ENCODE peak calls at places on chromosomes 11 and 22, in four cellular contexts. M is CD4-positive, CD25-positive, alpha-beta regulatory T cell; K is adrenal gland; G is esophagus squamous epithelium. P is an unnamed sample. For H3K4me1, the result is how much of the 10 kb centered on the place peaks cover.

GRCh38 chr22:24434472-24435322 is 7.3 kb downstream of the ADORA2A start:
- DNase-seq in K (peak), M (peak), G (peak), P (no peak)

GRCh38 chr22:19876941-19877625 is 22.4 kb upstream of the GNB1L start:
- DNase-seq in K (peak), M (no peak), G (no peak), P (no peak)

GRCh38 chr11:120985718-120986569 is 38.0 kb upstream of the TBCEL start:
- DNase-seq in K (peak), G (no peak), M (peak), P (peak)

GRCh38 chr11:6455070-6455469 is 14.3 kb upstream of the HPX start:
- DNase-seq in K (no peak), G (no peak), M (no peak), P (no peak)

GRCh38 chr22:43823353-43823908 is 11.3 kb upstream of the EFCAB6 start:
- DNase-seq in K (no peak), M (no peak), G (no peak), P (no peak)

GRCh38 chr11:86230921-86231320 is 13.6 kb upstream of the EED start:
- DNase-seq in K (no peak), M (no peak), G (no peak), P (no peak)

GRCh38 chr11:86062719-86063118 is 6.2 kb downstream of the PICALM start:
- DNase-seq in G (no peak), K (no peak), M (no peak), P (no peak)

GRCh38 chr11:109435121-109435742 is 13.2 kb downstream of the C11orf87 start:
- DNase-seq in M (no peak), G (no peak), K (no peak), P (no peak)

GRCh38 chr11:79309402-79309801 is 131.4 kb downstream of the TENM4 start:
- DNase-seq in G (no peak), M (no peak), K (peak), P (no peak)

GRCh38 chr22:34841911-34842310 is 224.0 kb upstream of the ISX start:
- DNase-seq in K (no peak), M (no peak), G (no peak), P (no peak)

GRCh38 chr11:1158681-1159525 is 1.1 kb downstream of the MUC5AC start:
- DNase-seq in K (no peak), M (no peak), G (no peak), P (no peak)

GRCh38 chr11:47215366-47215925 is 672 bp downstream of the DDB2 start:
- DNase-seq in G (no peak), M (no peak), K (no peak), P (peak)

GRCh38 chr11:75659836-75660235 is 9.0 kb downstream of the MAP6 start:
- DNase-seq in K (no peak), G (no peak), M (no peak), P (no peak)

GRCh38 chr11:65396769-65397745 is 10.6 kb downstream of the FRMD8 start:
- DNase-seq in K (no peak), M (no peak), G (no peak), P (no peak)

GRCh38 chr22:44994399-44995281 is 15.2 kb downstream of the PHF21B start:
- DNase-seq in G (no peak), M (no peak), K (no peak), P (no peak)

GRCh38 chr11:106468091-106468490 is 390.6 kb downstream of the AASDHPPT start:
- DNase-seq in M (no peak), K (no peak), G (no peak), P (no peak)

GRCh38 chr22:40428796-40429195 is 58.4 kb downstream of the SGSM3 start:
- DNase-seq in M (no peak), K (no peak), G (no peak), P (no peak)

GRCh38 chr11:91773090-91773489 is 451.5 kb upstream of the FAT3 start:
- DNase-seq in G (no peak), M (no peak), K (no peak), P (no peak)

GRCh38 chr22:44451016-44451415 is 47.0 kb downstream of the RTL6 start:
- DNase-seq in K (no peak), M (no peak), G (no peak), P (no peak)

GRCh38 chr11:45930031-45930794 is 7.8 kb downstream of the LARGE2 start:
- DNase-seq in G (peak), K (no peak), M (peak), P (peak)

GRCh38 chr11:11521306-11522002 is 100.4 kb downstream of the GALNT18 start:
- DNase-seq in M (no peak), K (no peak), G (no peak), P (no peak)

GRCh38 chr11:107018274-107018901 is at the start of gene GUCY1A2:
- DNase-seq in G (no peak), K (peak), M (no peak), P (no peak)

GRCh38 chr11:114738954-114739353 is 60.6 kb downstream of the NXPE2 start:
- DNase-seq in G (no peak), K (peak), M (peak), P (peak)

GRCh38 chr11:126956664-126957063 is 43.9 kb downstream of the KIRREL3 start:
- DNase-seq in G (no peak), K (no peak), M (no peak), P (peak)

GRCh38 chr22:25710501-25710900 is 31.5 kb upstream of the MYO18B start:
- DNase-seq in M (no peak), K (no peak), G (no peak), P (no peak)

GRCh38 chr11:36628141-36628540 is 30.1 kb upstream of the RAG2 start:
- DNase-seq in G (no peak), K (no peak), M (no peak), P (no peak)

GRCh38 chr11:936199-936598 is 10.5 kb downstream of the AP2A2 start:
- DNase-seq in M (no peak), G (no peak), K (no peak), P (no peak)

GRCh38 chr11:28834877-28835276 is 726.7 kb downstream of the METTL15 start:
- DNase-seq in K (no peak), M (no peak), G (no peak), P (no peak)

GRCh38 chr22:37248251-37248650 is 4.2 kb upstream of the RAC2 start:
- DNase-seq in M (no peak), G (no peak), K (no peak), P (no peak)

GRCh38 chr11:122149232-122149631 is 33.2 kb upstream of the BLID start:
- DNase-seq in G (no peak), M (no peak), K (no peak), P (no peak)
- H3K4me1 ChIP-seq in G (under half), M (under half), K (under half), P (under half)

DNA sequence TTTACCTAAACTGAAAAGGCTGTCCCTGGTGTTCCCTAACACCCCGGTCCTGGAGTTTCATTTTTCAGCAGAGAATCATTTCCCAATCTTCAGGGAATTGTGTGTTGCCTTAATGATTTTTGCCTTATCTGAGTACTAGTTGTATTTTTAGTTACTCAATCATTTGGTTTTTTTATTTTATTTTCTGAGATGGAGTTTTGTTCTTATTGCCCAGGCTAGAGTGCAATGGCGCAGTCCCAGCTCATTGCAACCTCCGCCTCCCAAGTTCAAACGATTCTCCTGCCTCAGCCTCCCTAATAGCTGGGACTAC is 7.9 kb downstream of the CCS start:
- DNase-seq in M (no peak), G (no peak), K (no peak), P (no peak)
- H3K4me1 ChIP-seq in M (under half), G (under half), K (under half), P (under half)

DNA sequence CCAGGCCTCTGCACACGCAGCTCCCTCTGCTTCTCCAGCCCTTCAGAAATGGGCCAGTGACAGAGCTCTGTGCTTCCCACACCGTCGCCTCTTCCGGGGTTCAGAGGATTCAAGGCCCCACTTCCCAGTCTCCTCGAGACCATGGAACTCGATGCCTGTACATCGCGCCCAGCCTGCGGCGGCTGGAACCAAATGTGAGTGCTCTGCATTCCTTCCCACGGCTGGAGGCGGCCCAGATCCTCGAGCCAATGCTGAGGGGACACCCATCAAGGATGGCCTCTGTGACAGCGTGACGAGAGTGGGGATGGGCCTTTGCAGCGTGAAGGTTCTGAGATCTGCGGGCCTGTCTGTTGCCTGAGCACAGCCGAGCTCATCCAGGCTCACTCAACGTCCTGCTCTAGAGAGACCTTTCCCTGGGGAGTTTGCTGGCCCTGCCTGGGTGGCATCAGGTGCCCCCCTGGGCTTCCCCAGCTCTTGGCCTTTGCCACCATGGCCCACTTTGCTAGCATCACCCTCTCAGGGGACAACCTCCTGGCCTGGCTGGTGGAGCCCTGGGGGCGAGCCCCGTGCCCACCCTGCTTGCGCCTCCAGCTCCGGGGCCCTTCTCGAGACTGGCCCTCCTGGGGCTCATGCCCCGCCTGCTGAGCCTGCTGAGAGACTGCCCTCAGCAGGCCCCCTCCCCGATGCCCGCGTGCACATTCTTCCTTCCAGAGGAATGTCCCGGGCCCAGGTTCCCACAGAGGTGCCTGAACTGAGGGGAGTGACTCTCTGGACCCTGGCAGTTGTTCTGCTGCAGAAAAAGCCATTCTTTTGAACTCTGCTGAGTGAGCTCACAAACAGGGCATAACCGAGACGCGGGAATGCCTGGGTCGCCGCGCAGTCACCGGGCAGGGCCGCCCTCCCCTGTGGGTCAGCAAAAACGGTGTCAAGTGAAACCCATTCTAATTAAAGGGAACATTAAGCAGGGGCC is 7.3 kb upstream of the MYEOV start:
- DNase-seq in G (no peak), K (no peak), M (no peak), P (no peak)
- H3K4me1 ChIP-seq in G (under half), K (under half), M (under half), P (under half)

GRCh38 chr11:33892906-33893594 is 1.2 kb upstream of the LMO2 start:
- DNase-seq in K (no peak), G (no peak), M (no peak), P (no peak)
- H3K4me1 ChIP-seq in K (under half), G (under half), M (under half), P (under half)

DNA sequence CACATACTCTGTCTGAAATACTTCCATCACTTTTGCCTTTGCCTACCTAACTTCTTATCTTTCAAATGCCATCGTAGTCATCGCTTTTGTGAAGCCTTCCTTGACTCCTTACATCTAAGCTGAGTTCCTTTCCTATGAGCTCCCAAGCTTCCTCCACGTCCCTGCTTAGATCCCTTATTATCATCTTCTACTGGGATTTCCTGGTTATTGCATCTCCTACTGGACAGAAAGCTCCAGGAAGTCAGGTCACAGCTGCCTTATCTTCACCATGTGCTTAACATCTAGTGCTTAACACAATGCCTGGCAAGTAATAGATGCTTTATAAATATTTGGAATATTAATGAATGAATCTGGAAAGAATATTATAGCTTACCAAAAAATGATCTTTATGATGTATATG is 5.9 kb downstream of the YPEL4 start:
- DNase-seq in K (no peak), M (no peak), G (no peak), P (no peak)
- H3K4me1 ChIP-seq in K (under half), M (under half), G (half or more), P (under half)

GRCh38 chr22:21961127-21961867 is 8.6 kb upstream of the PPM1F start:
- DNase-seq in M (no peak), G (no peak), K (no peak), P (no peak)

GRCh38 chr22:21959274-21960074 is 6.8 kb upstream of the PPM1F start:
- DNase-seq in K (no peak), M (no peak), G (no peak), P (no peak)

GRCh38 chr22:21958360-21959273 is 6.0 kb upstream of the PPM1F start:
- DNase-seq in G (no peak), K (no peak), M (no peak), P (no peak)

GRCh38 chr22:21961886-21962654 is 9.4 kb upstream of the PPM1F start:
- DNase-seq in M (no peak), G (no peak), K (peak), P (peak)

DNA sequence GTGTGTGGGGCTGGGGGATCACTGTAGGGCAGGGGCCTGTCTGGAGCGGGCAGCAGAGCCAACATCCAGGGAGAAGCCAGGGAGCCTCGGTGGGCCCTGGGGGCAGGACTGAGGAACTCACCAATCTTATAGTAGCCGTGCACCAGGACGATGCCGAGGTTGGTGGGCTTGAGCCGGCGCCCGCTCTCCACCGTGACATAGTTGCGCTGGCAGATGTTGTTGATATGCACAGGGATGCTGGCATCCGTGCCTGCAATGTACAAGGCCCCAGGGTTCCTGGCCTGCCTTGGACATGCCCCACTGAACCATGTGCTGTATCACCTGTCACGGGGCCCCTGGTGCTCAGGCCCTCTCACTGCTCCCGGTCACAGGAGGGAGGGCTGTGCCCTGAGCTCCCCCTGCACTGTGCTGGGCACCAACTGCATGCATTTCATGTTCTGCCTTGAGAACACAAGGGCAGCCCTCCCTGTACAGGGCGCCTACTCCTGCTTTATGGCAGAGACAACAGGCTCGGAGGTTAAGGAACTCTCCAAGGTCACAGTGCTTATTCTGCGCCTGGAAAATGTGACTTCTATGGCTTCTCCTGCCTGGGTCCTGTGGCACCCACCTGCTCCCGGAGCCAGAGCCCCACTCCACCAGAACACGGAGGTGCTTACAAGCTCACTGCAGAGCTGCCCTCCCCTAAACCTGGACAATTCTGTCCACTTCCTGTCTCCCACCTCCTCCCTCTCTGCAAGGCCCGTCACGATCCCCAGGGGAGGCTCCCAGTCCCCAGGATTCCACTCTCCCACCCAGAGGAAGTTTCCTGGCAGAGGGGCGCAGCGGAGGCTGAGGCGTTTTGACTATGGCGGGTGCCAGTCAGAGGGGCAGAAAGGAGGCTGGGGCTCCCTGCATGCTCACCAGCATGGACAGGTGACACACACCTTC is 7.8 kb upstream of the PPM1F start:
- DNase-seq in M (no peak), K (peak), G (no peak), P (no peak)
- H3K4me1 ChIP-seq in M (under half), K (under half), G (under half), P (under half)

GRCh38 chr11:125494601-125494986 is 1.5 kb downstream of the FEZ1 start:
- DNase-seq in G (no peak), K (no peak), M (no peak), P (no peak)
- H3K4me1 ChIP-seq in G (under half), K (under half), M (under half), P (under half)

DNA sequence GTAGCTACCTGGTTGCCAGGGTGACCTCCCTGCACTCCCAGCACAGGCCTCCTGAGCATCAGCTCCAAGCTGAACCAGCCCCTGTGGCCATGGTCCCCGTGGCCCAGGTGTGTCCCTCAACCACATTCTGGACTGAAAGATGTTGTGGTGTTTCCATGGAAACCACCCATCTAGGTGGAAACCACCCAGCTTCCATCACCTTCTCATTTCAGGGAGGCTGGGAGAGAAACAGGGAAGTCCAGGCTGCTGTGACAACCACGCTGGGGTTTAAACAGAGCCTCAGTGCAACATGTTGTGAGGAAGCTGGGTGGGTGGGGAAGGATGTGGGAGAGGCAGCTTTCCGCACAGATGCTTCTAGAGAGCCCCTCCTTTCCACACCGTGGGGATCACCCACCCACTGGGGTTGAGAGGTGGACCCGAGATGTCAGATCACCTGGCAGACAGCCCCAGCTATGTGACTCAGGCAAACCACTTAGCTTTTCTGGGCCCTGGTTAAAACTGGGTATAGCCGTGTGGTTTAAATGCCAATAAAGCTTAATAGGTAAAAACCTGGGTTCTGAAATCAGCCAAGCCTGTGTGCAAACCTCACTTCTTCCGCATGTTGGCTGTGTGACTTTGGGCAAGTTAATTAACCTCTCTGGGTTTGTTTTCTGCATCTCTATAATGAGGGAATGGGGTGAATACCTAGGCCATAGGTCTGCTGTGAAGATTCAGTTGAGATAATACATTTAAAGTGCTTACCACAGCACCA is 46.4 kb downstream of the CD82 start:
- DNase-seq in K (no peak), M (peak), G (no peak), P (no peak)
- H3K4me1 ChIP-seq in K (under half), M (half or more), G (under half), P (under half)

DNA sequence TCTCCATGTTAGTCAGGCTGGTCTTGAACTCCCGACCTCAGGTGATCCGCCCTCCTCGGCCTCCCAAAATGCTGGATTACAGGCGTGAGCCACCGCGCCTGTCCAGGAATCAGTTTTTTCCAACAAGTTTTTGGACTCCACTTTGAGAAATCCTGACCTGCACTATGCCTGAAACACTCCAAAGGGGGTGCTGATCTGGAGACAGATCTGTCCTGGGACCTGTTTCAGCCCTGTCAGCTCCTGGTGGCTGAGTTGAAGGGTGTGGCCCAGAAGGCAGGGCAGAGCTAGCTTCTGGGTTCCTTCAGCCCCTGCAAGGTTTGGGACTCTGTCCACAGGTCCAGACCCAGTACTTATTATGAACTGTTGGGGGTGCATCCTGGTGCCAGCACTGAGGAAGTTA is 1.2 kb downstream of the DNAJC4 start:
- DNase-seq in G (no peak), M (no peak), K (no peak), P (peak)
- H3K4me1 ChIP-seq in G (half or more), M (half or more), K (under half), P (under half)